ENCODE peak calls at places on chromosomes 2 and 18, in five cellular contexts. S is amygdala, O is MG63, F is iPS-NIHi11, N is tibial artery. J is an unnamed sample.

GRCh38 chr2:67322361-67323001 is 74.7 kb upstream of the ETAA1 start:
- DNase-seq in F (peak; percentile 55), O (peak; percentile 41), S (no peak), N (peak; percentile 34), J (no peak)

GRCh38 chr2:25294573-25295462 is 46.9 kb downstream of the DNMT3A start:
- DNase-seq in O (peak; percentile 70), S (peak; percentile 49), N (peak; percentile 80), F (peak; percentile 75), J (peak; percentile 65)

GRCh38 chr2:72148975-72149555 is 1.4 kb upstream of the CYP26B1 start:
- DNase-seq in F (peak; percentile 61), S (no peak), O (peak; percentile 83), N (no peak), J (peak; percentile 88)

GRCh38 chr18:45521151-45521550 is 94.1 kb upstream of the SLC14A2 start:
- DNase-seq in F (no peak), S (no peak), O (peak; percentile 37), N (no peak), J (no peak)

GRCh38 chr2:241774419-241775222 is 2.0 kb upstream of the GAL3ST2 start:
- DNase-seq in S (no peak), N (no peak), F (peak; percentile 54), O (peak; percentile 96), J (peak; percentile 84)

GRCh38 chr2:42874838-42875801 is 82.7 kb upstream of the HAAO start:
- DNase-seq in F (no peak), N (peak; percentile 75), O (no peak), S (no peak), J (peak; percentile 91)

GRCh38 chr18:31526374-31526773 is 28.4 kb downstream of the DSG2 start:
- DNase-seq in S (no peak), N (no peak), O (no peak), F (no peak), J (no peak)

GRCh38 chr2:240319855-240320560 is 115.5 kb upstream of the GPC1 start:
- DNase-seq in N (no peak), S (no peak), O (peak; percentile 86), F (peak; percentile 69), J (peak; percentile 80)

GRCh38 chr18:49734836-49735235 is 78.5 kb downstream of the ACAA2 start:
- DNase-seq in F (no peak), N (no peak), O (no peak), S (no peak), J (no peak)

GRCh38 chr18:44679912-44680270 is 797 bp upstream of the SETBP1 start:
- DNase-seq in N (peak; percentile 68), O (peak; percentile 38), S (no peak), F (peak; percentile 65), J (peak; percentile 91)

GRCh38 chr2:172094319-172095145 is 8.2 kb downstream of the DLX2 start:
- DNase-seq in S (no peak), F (peak; percentile 53), O (peak; percentile 72), N (no peak), J (peak; percentile 86)

GRCh38 chr18:29849145-29849544 is 1193.4 kb downstream of the DSC3 start:
- DNase-seq in N (no peak), O (peak; percentile 19), F (no peak), S (no peak), J (no peak)

GRCh38 chr18:6879508-6880195 is 150.1 kb downstream of the ARHGAP28 start:
- DNase-seq in N (no peak), O (no peak), S (no peak), F (no peak), J (no peak)

GRCh38 chr2:77018219-77018618 is 504.0 kb downstream of the LRRTM4 start:
- DNase-seq in F (peak; percentile 9), O (no peak), N (no peak), S (no peak), J (no peak)

GRCh38 chr18:50847192-50847591 is 27.4 kb upstream of the MRO start:
- DNase-seq in N (no peak), F (no peak), S (no peak), O (peak; percentile 67), J (no peak)